ENCODE peak calls at places on chromosome 5, in nine cellular contexts. One of them, this sample, is unnamed.

GRCh38 chr5:16791036-16791705 is 144.9 kb downstream of the MYO10 start:
- DNase-seq in activated CD8-positive, alpha-beta T cell treated with anti-CD3 and anti-CD28 coated beads for 36 hours: peak
- DNase-seq in nephron progenitor cell: peak
- DNase-seq in brain microvascular endothelial cell: peak
- DNase-seq in spleen: no peak
- DNase-seq in fibroblast of the aortic adventitia: peak
- DNase-seq in lower leg skin: no peak
- DNase-seq in foreskin fibroblast: peak
- DNase-seq in IMR-90: peak
- DNase-seq in this sample: no peak

GRCh38 chr5:120139039-120139438 is 325.1 kb upstream of the PRR16 start:
- DNase-seq in spleen: no peak
- DNase-seq in IMR-90: peak
- DNase-seq in nephron progenitor cell: no peak
- DNase-seq in foreskin fibroblast: peak
- DNase-seq in brain microvascular endothelial cell: peak
- DNase-seq in fibroblast of the aortic adventitia: peak
- DNase-seq in activated CD8-positive, alpha-beta T cell treated with anti-CD3 and anti-CD28 coated beads for 36 hours: no peak
- DNase-seq in lower leg skin: no peak
- DNase-seq in this sample: no peak

GRCh38 chr5:36728697-36729543 is 122.5 kb downstream of the SLC1A3 start:
- DNase-seq in activated CD8-positive, alpha-beta T cell treated with anti-CD3 and anti-CD28 coated beads for 36 hours: peak
- DNase-seq in fibroblast of the aortic adventitia: peak
- DNase-seq in nephron progenitor cell: peak
- DNase-seq in brain microvascular endothelial cell: peak
- DNase-seq in lower leg skin: no peak
- DNase-seq in foreskin fibroblast: peak
- DNase-seq in IMR-90: peak
- DNase-seq in spleen: no peak
- DNase-seq in this sample: no peak

GRCh38 chr5:118236108-118236849 is 752.1 kb downstream of the DTWD2 start:
- DNase-seq in foreskin fibroblast: no peak
- DNase-seq in fibroblast of the aortic adventitia: no peak
- DNase-seq in brain microvascular endothelial cell: no peak
- DNase-seq in lower leg skin: no peak
- DNase-seq in IMR-90: no peak
- DNase-seq in nephron progenitor cell: no peak
- DNase-seq in activated CD8-positive, alpha-beta T cell treated with anti-CD3 and anti-CD28 coated beads for 36 hours: no peak
- DNase-seq in spleen: no peak
- DNase-seq in this sample: no peak

GRCh38 chr5:52743012-52743411 is 44.7 kb upstream of the ITGA1 start:
- DNase-seq in foreskin fibroblast: no peak
- DNase-seq in fibroblast of the aortic adventitia: no peak
- DNase-seq in lower leg skin: no peak
- DNase-seq in activated CD8-positive, alpha-beta T cell treated with anti-CD3 and anti-CD28 coated beads for 36 hours: peak
- DNase-seq in IMR-90: no peak
- DNase-seq in brain microvascular endothelial cell: peak
- DNase-seq in spleen: no peak
- DNase-seq in nephron progenitor cell: no peak
- DNase-seq in this sample: no peak

GRCh38 chr5:83125560-83125959 is 48.2 kb downstream of the XRCC4 start:
- DNase-seq in fibroblast of the aortic adventitia: no peak
- DNase-seq in lower leg skin: no peak
- DNase-seq in IMR-90: no peak
- DNase-seq in activated CD8-positive, alpha-beta T cell treated with anti-CD3 and anti-CD28 coated beads for 36 hours: no peak
- DNase-seq in nephron progenitor cell: no peak
- DNase-seq in spleen: no peak
- DNase-seq in brain microvascular endothelial cell: no peak
- DNase-seq in foreskin fibroblast: no peak
- DNase-seq in this sample: no peak

GRCh38 chr5:121432-121831 is 29.5 kb downstream of the PLEKHG4B start:
- DNase-seq in lower leg skin: no peak
- DNase-seq in IMR-90: no peak
- DNase-seq in spleen: no peak
- DNase-seq in brain microvascular endothelial cell: no peak
- DNase-seq in foreskin fibroblast: no peak
- DNase-seq in activated CD8-positive, alpha-beta T cell treated with anti-CD3 and anti-CD28 coated beads for 36 hours: no peak
- DNase-seq in fibroblast of the aortic adventitia: no peak
- DNase-seq in nephron progenitor cell: no peak
- DNase-seq in this sample: no peak

GRCh38 chr5:56595561-56595960 is 219.8 kb upstream of the MAP3K1 start:
- DNase-seq in spleen: no peak
- DNase-seq in activated CD8-positive, alpha-beta T cell treated with anti-CD3 and anti-CD28 coated beads for 36 hours: no peak
- DNase-seq in foreskin fibroblast: no peak
- DNase-seq in fibroblast of the aortic adventitia: no peak
- DNase-seq in lower leg skin: no peak
- DNase-seq in brain microvascular endothelial cell: no peak
- DNase-seq in nephron progenitor cell: no peak
- DNase-seq in IMR-90: no peak
- DNase-seq in this sample: no peak

GRCh38 chr5:1101991-1102713 is 9.7 kb downstream of the SLC12A7 start:
- DNase-seq in spleen: peak
- DNase-seq in IMR-90: peak
- DNase-seq in fibroblast of the aortic adventitia: no peak
- DNase-seq in activated CD8-positive, alpha-beta T cell treated with anti-CD3 and anti-CD28 coated beads for 36 hours: peak
- DNase-seq in brain microvascular endothelial cell: no peak
- DNase-seq in lower leg skin: no peak
- DNase-seq in foreskin fibroblast: no peak
- DNase-seq in nephron progenitor cell: peak
- DNase-seq in this sample: no peak

GRCh38 chr5:73254634-73255033 is 81.6 kb downstream of the TMEM174 start:
- DNase-seq in foreskin fibroblast: no peak
- DNase-seq in nephron progenitor cell: no peak
- DNase-seq in fibroblast of the aortic adventitia: no peak
- DNase-seq in IMR-90: no peak
- DNase-seq in spleen: no peak
- DNase-seq in brain microvascular endothelial cell: no peak
- DNase-seq in lower leg skin: no peak
- DNase-seq in activated CD8-positive, alpha-beta T cell treated with anti-CD3 and anti-CD28 coated beads for 36 hours: no peak
- DNase-seq in this sample: no peak

GRCh38 chr5:169287529-169287928 is 13.4 kb downstream of the SLIT3 start:
- DNase-seq in lower leg skin: no peak
- DNase-seq in foreskin fibroblast: no peak
- DNase-seq in activated CD8-positive, alpha-beta T cell treated with anti-CD3 and anti-CD28 coated beads for 36 hours: no peak
- DNase-seq in fibroblast of the aortic adventitia: no peak
- DNase-seq in brain microvascular endothelial cell: no peak
- DNase-seq in IMR-90: no peak
- DNase-seq in nephron progenitor cell: no peak
- DNase-seq in spleen: no peak
- DNase-seq in this sample: no peak

GRCh38 chr5:35488055-35488454 is 129.6 kb upstream of the SPEF2 start:
- DNase-seq in lower leg skin: no peak
- DNase-seq in IMR-90: no peak
- DNase-seq in brain microvascular endothelial cell: no peak
- DNase-seq in foreskin fibroblast: no peak
- DNase-seq in nephron progenitor cell: no peak
- DNase-seq in fibroblast of the aortic adventitia: no peak
- DNase-seq in activated CD8-positive, alpha-beta T cell treated with anti-CD3 and anti-CD28 coated beads for 36 hours: no peak
- DNase-seq in spleen: no peak
- DNase-seq in this sample: no peak

GRCh38 chr5:143208365-143208641 is 195.2 kb downstream of the NR3C1 start:
- DNase-seq in foreskin fibroblast: no peak
- DNase-seq in fibroblast of the aortic adventitia: no peak
- DNase-seq in IMR-90: no peak
- DNase-seq in brain microvascular endothelial cell: no peak
- DNase-seq in activated CD8-positive, alpha-beta T cell treated with anti-CD3 and anti-CD28 coated beads for 36 hours: no peak
- DNase-seq in spleen: no peak
- DNase-seq in lower leg skin: no peak
- DNase-seq in nephron progenitor cell: no peak
- DNase-seq in this sample: no peak

GRCh38 chr5:143207058-143207457 is 196.4 kb downstream of the NR3C1 start:
- DNase-seq in lower leg skin: no peak
- DNase-seq in fibroblast of the aortic adventitia: no peak
- DNase-seq in brain microvascular endothelial cell: no peak
- DNase-seq in IMR-90: no peak
- DNase-seq in activated CD8-positive, alpha-beta T cell treated with anti-CD3 and anti-CD28 coated beads for 36 hours: no peak
- DNase-seq in nephron progenitor cell: no peak
- DNase-seq in foreskin fibroblast: no peak
- DNase-seq in spleen: no peak
- DNase-seq in this sample: no peak

GRCh38 chr5:143206194-143207053 is 197.1 kb downstream of the NR3C1 start:
- DNase-seq in spleen: no peak
- DNase-seq in brain microvascular endothelial cell: no peak
- DNase-seq in IMR-90: no peak
- DNase-seq in nephron progenitor cell: no peak
- DNase-seq in lower leg skin: no peak
- DNase-seq in activated CD8-positive, alpha-beta T cell treated with anti-CD3 and anti-CD28 coated beads for 36 hours: peak
- DNase-seq in fibroblast of the aortic adventitia: no peak
- DNase-seq in foreskin fibroblast: no peak
- DNase-seq in this sample: no peak

GRCh38 chr5:143208781-143209510 is 194.5 kb downstream of the NR3C1 start:
- DNase-seq in lower leg skin: no peak
- DNase-seq in spleen: no peak
- DNase-seq in activated CD8-positive, alpha-beta T cell treated with anti-CD3 and anti-CD28 coated beads for 36 hours: no peak
- DNase-seq in brain microvascular endothelial cell: no peak
- DNase-seq in IMR-90: peak
- DNase-seq in nephron progenitor cell: no peak
- DNase-seq in fibroblast of the aortic adventitia: peak
- DNase-seq in foreskin fibroblast: no peak
- DNase-seq in this sample: no peak

GRCh38 chr5:143207563-143208364 is 195.7 kb downstream of the NR3C1 start:
- DNase-seq in foreskin fibroblast: no peak
- DNase-seq in nephron progenitor cell: no peak
- DNase-seq in spleen: no peak
- DNase-seq in fibroblast of the aortic adventitia: no peak
- DNase-seq in brain microvascular endothelial cell: no peak
- DNase-seq in activated CD8-positive, alpha-beta T cell treated with anti-CD3 and anti-CD28 coated beads for 36 hours: no peak
- DNase-seq in IMR-90: peak
- DNase-seq in lower leg skin: no peak
- DNase-seq in this sample: no peak
- TF ChIP-seq CTCF in foreskin fibroblast: no peak
- TF ChIP-seq CTCF in nephron progenitor cell: no peak
- TF ChIP-seq CTCF in spleen: no peak
- TF ChIP-seq CTCF in fibroblast of the aortic adventitia: no peak
- TF ChIP-seq CTCF in brain microvascular endothelial cell: no peak
- TF ChIP-seq CTCF in activated CD8-positive, alpha-beta T cell treated with anti-CD3 and anti-CD28 coated beads for 36 hours: no peak
- TF ChIP-seq CTCF in IMR-90: no peak
- TF ChIP-seq CTCF in lower leg skin: no peak
- TF ChIP-seq CTCF in this sample: no peak

GRCh38 chr5:138465288-138466057 is at the start of gene EGR1:
- DNase-seq in fibroblast of the aortic adventitia: peak
- DNase-seq in brain microvascular endothelial cell: peak
- DNase-seq in spleen: peak
- DNase-seq in lower leg skin: peak
- DNase-seq in IMR-90: peak
- DNase-seq in activated CD8-positive, alpha-beta T cell treated with anti-CD3 and anti-CD28 coated beads for 36 hours: peak
- DNase-seq in nephron progenitor cell: peak
- DNase-seq in foreskin fibroblast: peak
- DNase-seq in this sample: peak
- TF ChIP-seq CTCF in fibroblast of the aortic adventitia: peak
- TF ChIP-seq CTCF in brain microvascular endothelial cell: peak
- TF ChIP-seq CTCF in spleen: no peak
- TF ChIP-seq CTCF in lower leg skin: no peak
- TF ChIP-seq CTCF in IMR-90: no peak
- TF ChIP-seq CTCF in activated CD8-positive, alpha-beta T cell treated with anti-CD3 and anti-CD28 coated beads for 36 hours: no peak
- TF ChIP-seq CTCF in nephron progenitor cell: no peak
- TF ChIP-seq CTCF in foreskin fibroblast: no peak
- TF ChIP-seq CTCF in this sample: no peak

GRCh38 chr5:40716000-40716399 is 36.3 kb downstream of the PTGER4 start:
- DNase-seq in activated CD8-positive, alpha-beta T cell treated with anti-CD3 and anti-CD28 coated beads for 36 hours: no peak
- DNase-seq in fibroblast of the aortic adventitia: peak
- DNase-seq in IMR-90: no peak
- DNase-seq in lower leg skin: no peak
- DNase-seq in foreskin fibroblast: no peak
- DNase-seq in spleen: no peak
- DNase-seq in brain microvascular endothelial cell: no peak
- DNase-seq in nephron progenitor cell: no peak
- DNase-seq in this sample: no peak
- TF ChIP-seq CTCF in activated CD8-positive, alpha-beta T cell treated with anti-CD3 and anti-CD28 coated beads for 36 hours: no peak
- TF ChIP-seq CTCF in fibroblast of the aortic adventitia: peak
- TF ChIP-seq CTCF in IMR-90: peak
- TF ChIP-seq CTCF in lower leg skin: no peak
- TF ChIP-seq CTCF in foreskin fibroblast: no peak
- TF ChIP-seq CTCF in spleen: no peak
- TF ChIP-seq CTCF in brain microvascular endothelial cell: peak
- TF ChIP-seq CTCF in nephron progenitor cell: no peak
- TF ChIP-seq CTCF in this sample: peak

GRCh38 chr5:123611407-123611709 is 99.4 kb downstream of the CSNK1G3 start:
- DNase-seq in nephron progenitor cell: no peak
- DNase-seq in brain microvascular endothelial cell: no peak
- DNase-seq in foreskin fibroblast: no peak
- DNase-seq in spleen: no peak
- DNase-seq in activated CD8-positive, alpha-beta T cell treated with anti-CD3 and anti-CD28 coated beads for 36 hours: no peak
- DNase-seq in fibroblast of the aortic adventitia: no peak
- DNase-seq in lower leg skin: no peak
- DNase-seq in IMR-90: no peak
- DNase-seq in this sample: no peak
- TF ChIP-seq CTCF in nephron progenitor cell: peak
- TF ChIP-seq CTCF in brain microvascular endothelial cell: no peak
- TF ChIP-seq CTCF in foreskin fibroblast: no peak
- TF ChIP-seq CTCF in spleen: no peak
- TF ChIP-seq CTCF in activated CD8-positive, alpha-beta T cell treated with anti-CD3 and anti-CD28 coated beads for 36 hours: no peak
- TF ChIP-seq CTCF in fibroblast of the aortic adventitia: no peak
- TF ChIP-seq CTCF in lower leg skin: no peak
- TF ChIP-seq CTCF in IMR-90: no peak
- TF ChIP-seq CTCF in this sample: no peak

DNA sequence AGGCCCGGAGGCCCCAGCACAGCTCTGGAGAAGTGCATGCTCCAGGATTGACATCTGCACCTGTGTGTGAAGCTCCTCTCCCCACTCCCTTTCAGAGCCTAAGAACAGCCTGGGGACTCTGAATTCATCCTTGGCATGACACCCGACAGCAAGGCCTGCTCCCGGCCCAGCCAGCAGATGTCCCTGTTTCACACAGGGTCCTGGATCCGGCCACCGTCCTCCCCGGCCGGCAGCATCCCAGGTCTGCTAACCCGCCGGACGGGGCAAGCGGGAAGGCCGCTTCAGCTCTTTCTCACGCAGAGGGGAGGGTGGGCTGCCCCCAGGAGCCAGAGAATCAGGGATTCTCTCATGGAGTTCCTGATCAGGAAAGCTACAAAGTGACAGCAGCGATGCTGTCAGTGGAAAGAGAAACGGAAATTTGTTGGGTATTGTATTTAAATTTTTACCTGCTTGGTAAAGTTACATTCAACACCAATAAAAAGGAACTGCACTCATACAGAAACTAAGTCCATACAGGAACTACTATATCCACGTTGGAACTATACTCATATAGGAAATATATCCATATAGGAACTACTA is 325.3 kb upstream of the IRX4 start:
- DNase-seq in foreskin fibroblast: no peak
- DNase-seq in lower leg skin: no peak
- DNase-seq in IMR-90: no peak
- DNase-seq in brain microvascular endothelial cell: no peak
- DNase-seq in nephron progenitor cell: peak
- DNase-seq in activated CD8-positive, alpha-beta T cell treated with anti-CD3 and anti-CD28 coated beads for 36 hours: peak
- DNase-seq in spleen: no peak
- DNase-seq in fibroblast of the aortic adventitia: no peak
- DNase-seq in this sample: peak
- TF ChIP-seq CTCF in foreskin fibroblast: no peak
- TF ChIP-seq CTCF in lower leg skin: no peak
- TF ChIP-seq CTCF in IMR-90: no peak
- TF ChIP-seq CTCF in brain microvascular endothelial cell: no peak
- TF ChIP-seq CTCF in nephron progenitor cell: peak
- TF ChIP-seq CTCF in activated CD8-positive, alpha-beta T cell treated with anti-CD3 and anti-CD28 coated beads for 36 hours: no peak
- TF ChIP-seq CTCF in spleen: no peak
- TF ChIP-seq CTCF in fibroblast of the aortic adventitia: no peak
- TF ChIP-seq CTCF in this sample: peak

GRCh38 chr5:28450997-28451396 is 1412.6 kb upstream of the CDH9 start:
- DNase-seq in lower leg skin: no peak
- DNase-seq in IMR-90: no peak
- DNase-seq in spleen: no peak
- DNase-seq in foreskin fibroblast: no peak
- DNase-seq in activated CD8-positive, alpha-beta T cell treated with anti-CD3 and anti-CD28 coated beads for 36 hours: no peak
- DNase-seq in fibroblast of the aortic adventitia: no peak
- DNase-seq in nephron progenitor cell: no peak
- DNase-seq in brain microvascular endothelial cell: no peak
- DNase-seq in this sample: no peak
- TF ChIP-seq CTCF in lower leg skin: no peak
- TF ChIP-seq CTCF in IMR-90: no peak
- TF ChIP-seq CTCF in spleen: no peak
- TF ChIP-seq CTCF in foreskin fibroblast: no peak
- TF ChIP-seq CTCF in activated CD8-positive, alpha-beta T cell treated with anti-CD3 and anti-CD28 coated beads for 36 hours: no peak
- TF ChIP-seq CTCF in fibroblast of the aortic adventitia: no peak
- TF ChIP-seq CTCF in nephron progenitor cell: no peak
- TF ChIP-seq CTCF in brain microvascular endothelial cell: no peak
- TF ChIP-seq CTCF in this sample: no peak

This sample was measured in osteocyte.